ENCODE peak calls at places on chromosome 21, in six cellular contexts. V is stomach; D is tibial artery; T is effector memory CD4-positive, alpha-beta T cell; C is hepatocyte; P is heart left ventricle. B is an unnamed sample.

GRCh38 chr21:16571594-16571993 is 841.8 kb downstream of the USP25 start:
- DNase-seq in V (no peak), D (no peak), T (no peak), C (no peak), P (no peak), B (no peak)

GRCh38 chr21:42040411-42041180 is 30.4 kb upstream of the ZBTB21 start:
- DNase-seq in V (no peak), D (no peak), T (no peak), C (peak; percentile 64), P (peak; percentile 46), B (no peak)

GRCh38 chr21:42109473-42109872 is 38.4 kb downstream of the UMODL1 start:
- DNase-seq in V (no peak), D (no peak), T (no peak), C (no peak), P (no peak), B (no peak)

GRCh38 chr21:15761508-15762100 is 31.8 kb downstream of the USP25 start:
- DNase-seq in V (peak; percentile 75), D (no peak), T (no peak), C (peak; percentile 32), P (no peak), B (no peak)

GRCh38 chr21:28781602-28782274 is 210.9 kb downstream of the LTN1 start:
- DNase-seq in V (no peak), D (no peak), T (no peak), C (peak; percentile 25), P (no peak), B (no peak)

GRCh38 chr21:25639167-25639921 is at the start of gene JAM2:
- DNase-seq in V (no peak), D (peak; percentile 67), T (peak; percentile 17), C (peak; percentile 52), P (peak; percentile 63), B (peak; percentile 39)

GRCh38 chr21:17646790-17647189 is 34.1 kb upstream of the BTG3 start:
- DNase-seq in V (no peak), D (no peak), T (no peak), C (no peak), P (no peak), B (no peak)

GRCh38 chr21:25361097-25361496 is 246.2 kb downstream of the MRPL39 start:
- DNase-seq in V (no peak), D (no peak), T (no peak), C (no peak), P (no peak), B (no peak)

GRCh38 chr21:34039678-34040382 is 33.5 kb upstream of the MRPS6 start:
- DNase-seq in V (no peak), D (peak; percentile 66), T (no peak), C (peak; percentile 42), P (no peak), B (no peak)

GRCh38 chr21:42161401-42161956 is 57.5 kb upstream of the ABCG1 start:
- DNase-seq in V (no peak), D (no peak), T (no peak), C (no peak), P (no peak), B (no peak)

GRCh38 chr21:46191257-46191685 is 7.0 kb upstream of the SPATC1L start:
- DNase-seq in V (peak; percentile 21), D (peak; percentile 79), T (no peak), C (peak; percentile 11), P (no peak), B (no peak)

GRCh38 chr21:14766241-14766640 is 220.1 kb upstream of the SAMSN1 start:
- DNase-seq in V (no peak), D (no peak), T (no peak), C (no peak), P (no peak), B (no peak)

GRCh38 chr21:29315155-29315749 is 16.5 kb downstream of the BACH1 start:
- DNase-seq in V (no peak), D (no peak), T (no peak), C (no peak), P (no peak), B (no peak)

GRCh38 chr21:17438642-17439041 is 74.2 kb upstream of the CXADR start:
- DNase-seq in V (no peak), D (no peak), T (no peak), C (no peak), P (no peak), B (no peak)

GRCh38 chr21:41861987-41862386 is 17.2 kb downstream of the PRDM15 start:
- DNase-seq in V (no peak), D (peak; percentile 56), T (no peak), C (no peak), P (no peak), B (no peak)

GRCh38 chr21:42172596-42173483 is 46.1 kb upstream of the ABCG1 start:
- DNase-seq in V (peak; percentile 24), D (no peak), T (no peak), C (no peak), P (no peak), B (no peak)

GRCh38 chr21:46001821-46002681 is 20.5 kb downstream of the COL6A1 start:
- DNase-seq in V (peak; percentile 23), D (no peak), T (no peak), C (no peak), P (no peak), B (no peak)

GRCh38 chr21:10640446-10640845 is 119.1 kb downstream of the TPTE start:
- DNase-seq in V (no peak), D (no peak), T (no peak), C (no peak), P (no peak), B (no peak)

GRCh38 chr21:34796518-34797201 is 127.9 kb downstream of the CLIC6 start:
- DNase-seq in V (no peak), D (no peak), T (no peak), C (peak; percentile 73), P (no peak), B (no peak)

GRCh38 chr21:46256501-46256994 is 28.0 kb upstream of the LSS start:
- DNase-seq in V (no peak), D (no peak), T (no peak), C (no peak), P (peak; percentile 42), B (no peak)

GRCh38 chr21:23792300-23792699 is 1815.0 kb downstream of the MRPL39 start:
- DNase-seq in V (no peak), D (no peak), T (no peak), C (no peak), P (no peak), B (no peak)

GRCh38 chr21:29155118-29155932 is 24.9 kb downstream of the MAP3K7CL start:
- DNase-seq in V (no peak), D (peak; percentile 82), T (no peak), C (no peak), P (peak; percentile 76), B (no peak)

GRCh38 chr21:46667191-46667734 is 31.8 kb downstream of the PRMT2 start:
- DNase-seq in V (no peak), D (no peak), T (no peak), C (no peak), P (no peak), B (no peak)

GRCh38 chr21:43343992-43344886 is 82.7 kb downstream of the SIK1 start:
- DNase-seq in V (peak; percentile 89), D (no peak), T (no peak), C (peak; percentile 70), P (no peak), B (no peak)

GRCh38 chr21:41669533-41669830 is 97.4 kb downstream of the RIPK4 start:
- DNase-seq in V (no peak), D (peak; percentile 41), T (no peak), C (no peak), P (no peak), B (no peak)

GRCh38 chr21:26136686-26137085 is 33.9 kb downstream of the APP start:
- DNase-seq in V (no peak), D (no peak), T (no peak), C (no peak), P (no peak), B (peak; percentile 58)

GRCh38 chr21:34272321-34272720 is 91.5 kb upstream of the KCNE2 start:
- DNase-seq in V (no peak), D (no peak), T (no peak), C (no peak), P (no peak), B (no peak)

GRCh38 chr21:43367296-43367695 is 59.6 kb downstream of the SIK1 start:
- DNase-seq in V (no peak), D (no peak), T (no peak), C (no peak), P (no peak), B (no peak)

GRCh38 chr21:33019516-33019884 is 6.2 kb upstream of the OLIG2 start:
- DNase-seq in V (no peak), D (no peak), T (no peak), C (no peak), P (no peak), B (no peak)
- H3K27me3 ChIP-seq in V (peaks cover 65% of the 10 kb centered on the region), D (peaks cover 82% of the 10 kb centered on the region), T (peaks cover 48% of the 10 kb centered on the region), C (peaks cover 99% of the 10 kb centered on the region), P (peaks cover 97% of the 10 kb centered on the region), B (peaks cover 50% of the 10 kb centered on the region)

GRCh38 chr21:21397464-21397863 is 399.3 kb downstream of the NCAM2 start:
- DNase-seq in V (no peak), D (no peak), T (no peak), C (no peak), P (no peak), B (no peak)
- H3K9me3 ChIP-seq in V (peaks cover 5% of the 10 kb centered on the region), D (peaks cover 5% of the 10 kb centered on the region), T (no peaks in the 10 kb centered on the region), C (no peaks in the 10 kb centered on the region), P (peaks cover 31% of the 10 kb centered on the region), B (peaks cover 14% of the 10 kb centered on the region)

DNA sequence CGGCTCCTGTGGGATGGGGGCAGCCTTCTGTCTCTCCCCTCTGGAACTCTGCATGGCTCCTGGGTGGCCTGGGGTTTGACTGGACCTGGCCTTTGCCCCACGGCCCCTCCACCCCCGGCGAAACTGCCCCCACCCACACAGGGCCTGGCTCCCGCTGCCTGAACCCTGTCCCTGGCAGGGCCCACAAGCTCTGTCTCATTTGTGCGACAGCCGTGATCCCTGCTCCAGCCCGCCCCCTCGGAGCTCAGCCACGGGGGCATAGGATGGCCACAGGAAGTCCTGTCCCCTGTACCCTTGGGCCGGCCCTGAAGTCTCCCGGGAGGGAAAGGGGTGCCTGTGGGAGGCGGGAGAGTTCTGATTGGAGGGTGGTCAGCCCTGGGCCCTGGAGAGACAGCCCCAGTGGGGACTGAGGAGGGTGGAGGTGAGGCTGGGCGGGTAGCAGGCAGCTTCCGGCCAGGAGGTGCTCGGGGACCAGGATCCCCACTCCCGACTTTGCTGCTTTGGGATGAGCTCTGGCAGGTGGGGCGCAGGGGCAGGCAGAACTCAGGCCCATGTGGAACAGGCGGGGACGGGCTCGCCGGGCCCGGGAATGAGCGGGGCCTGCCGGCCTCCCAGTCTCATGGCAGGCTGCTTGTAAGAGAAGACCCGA is 45.1 kb downstream of the SLX9 start:
- DNase-seq in V (no peak), D (peak; percentile 91), T (no peak), C (no peak), P (no peak), B (no peak)
- H3K27me3 ChIP-seq in V (no peaks in the 10 kb centered on the region), D (no peaks in the 10 kb centered on the region), T (no peaks in the 10 kb centered on the region), C (no peaks in the 10 kb centered on the region), P (no peaks in the 10 kb centered on the region), B (no peaks in the 10 kb centered on the region)

GRCh38 chr21:18677632-18678031 is 274.0 kb upstream of the TMPRSS15 start:
- DNase-seq in V (no peak), D (no peak), T (no peak), C (no peak), P (no peak), B (no peak)
- H3K9me3 ChIP-seq in V (no peaks in the 10 kb centered on the region), D (no peaks in the 10 kb centered on the region), T (no peaks in the 10 kb centered on the region), C (no peaks in the 10 kb centered on the region), P (no peaks in the 10 kb centered on the region), B (no peaks in the 10 kb centered on the region)

DNA sequence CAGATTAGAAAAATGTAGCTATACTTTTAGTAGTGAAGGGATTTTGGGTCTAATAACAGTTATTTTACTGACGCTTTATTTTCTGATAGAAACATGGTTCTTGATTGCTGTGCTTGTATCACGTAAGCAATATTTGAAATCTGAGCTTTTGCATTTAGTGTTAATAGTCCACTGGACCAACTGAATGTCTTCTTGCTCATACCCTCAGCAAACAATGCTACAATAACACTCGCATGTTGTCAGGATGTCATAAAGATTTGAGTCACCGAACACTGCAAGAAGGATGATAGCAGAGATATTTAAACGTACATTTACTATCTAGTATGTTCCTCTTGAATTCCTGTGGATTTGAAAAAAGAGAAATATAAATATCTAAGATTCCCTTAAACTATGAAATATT is 7.5 kb downstream of the DYRK1A start:
- DNase-seq in V (no peak), D (no peak), T (no peak), C (no peak), P (no peak), B (no peak)
- H3K27me3 ChIP-seq in V (no peaks in the 10 kb centered on the region), D (no peaks in the 10 kb centered on the region), T (no peaks in the 10 kb centered on the region), C (no peaks in the 10 kb centered on the region), P (no peaks in the 10 kb centered on the region), B (no peaks in the 10 kb centered on the region)